ENCODE peak calls at places on chromosomes 11 and 22, in seven cellular contexts. P, R, Z, M, F, U and Y are unnamed samples.

GRCh38 chr22:39316440-39317083 is 2.9 kb downstream of the RPL3 start:
- DNase-seq in F (no peak), R (peak; percentile 77), U (no peak), M (peak; percentile 83), P (peak; percentile 89), Z (peak; percentile 87), Y (no peak)

GRCh38 chr22:39471421-39472141 is 14.8 kb downstream of the MGAT3 start:
- DNase-seq in F (no peak), R (no peak), Z (no peak), M (no peak), U (peak; percentile 63), P (no peak), Y (no peak)

GRCh38 chr11:130389315-130389935 is 39.0 kb downstream of the ADAMTS8 start:
- DNase-seq in P (no peak), Z (no peak), R (peak; percentile 45), M (no peak), F (no peak), U (no peak), Y (no peak)

GRCh38 chr11:69471329-69472052 is 10.0 kb upstream of the LINC01488 start:
- DNase-seq in M (no peak), U (no peak), P (no peak), Z (no peak), R (no peak), F (no peak), Y (no peak)

GRCh38 chr11:44505591-44506054 is 59.8 kb upstream of the CD82 start:
- DNase-seq in M (no peak), U (no peak), F (no peak), P (no peak), Z (no peak), R (no peak), Y (no peak)

GRCh38 chr11:34916810-34917780 is 677 bp downstream of the PDHX start:
- DNase-seq in M (peak; percentile 22), U (no peak), F (no peak), Z (no peak), R (no peak), P (no peak), Y (no peak)

GRCh38 chr22:47022475-47022874 is 260.0 kb downstream of the TBC1D22A start:
- DNase-seq in U (no peak), M (no peak), P (no peak), F (no peak), Z (no peak), R (no peak), Y (no peak)

GRCh38 chr11:1887451-1888346 is 4.0 kb downstream of the PRR33 start:
- DNase-seq in P (no peak), F (no peak), U (no peak), M (no peak), Z (no peak), R (peak; percentile 25), Y (no peak)

GRCh38 chr11:128481135-128481534 is 106.2 kb downstream of the ETS1 start:
- DNase-seq in F (no peak), R (no peak), P (no peak), Z (no peak), U (no peak), M (no peak), Y (no peak)

DNA sequence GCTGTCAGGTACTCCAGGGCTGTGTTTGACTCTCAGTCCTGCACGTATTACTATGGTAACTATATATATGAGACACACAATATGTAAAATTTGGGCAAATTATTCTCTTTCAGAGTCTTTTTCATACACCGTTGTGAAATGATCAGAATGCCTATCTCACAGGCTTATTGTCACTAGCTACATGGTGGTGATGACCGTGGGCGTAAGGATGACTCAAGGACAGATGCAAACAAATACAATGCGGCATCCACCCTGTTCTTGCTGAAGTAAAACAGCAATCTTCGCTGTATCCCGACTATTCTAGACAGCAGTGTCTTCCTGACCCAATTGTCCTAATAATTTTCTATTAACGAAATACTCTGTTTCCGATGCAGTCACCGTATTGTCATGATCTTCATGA is 79.5 kb downstream of the ZC3H12C start:
- DNase-seq in F (no peak), M (no peak), R (no peak), P (no peak), U (no peak), Z (no peak), Y (no peak)
- TF ChIP-seq CTCF in F (no peak), M (no peak), R (no peak), P (no peak), U (no peak), Z (no peak), Y (no peak)

DNA sequence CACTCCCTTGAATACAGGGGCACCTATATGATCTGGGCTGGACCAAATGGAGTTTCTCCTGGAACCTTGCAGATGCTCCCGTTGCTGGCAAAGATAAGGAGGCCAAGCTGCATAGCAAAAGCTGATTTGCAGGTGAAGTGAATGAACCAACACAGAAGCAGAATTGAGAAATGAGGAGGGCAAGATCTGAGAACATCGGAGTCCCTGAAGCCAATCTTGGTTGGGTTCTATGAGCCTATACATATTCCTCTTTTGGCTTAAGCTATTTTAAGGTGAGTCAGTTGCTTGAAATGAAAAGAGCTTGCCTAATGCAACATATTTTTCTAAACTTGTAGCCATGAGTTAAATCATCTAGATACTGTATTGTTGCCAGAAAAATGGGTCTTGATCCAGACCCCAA is 23.5 kb downstream of the WEE1 start:
- DNase-seq in F (no peak), P (no peak), Z (no peak), U (no peak), R (no peak), M (peak; percentile 68), Y (no peak)
- H3K4me3 ChIP-seq in F (no peak overlapping the region), P (no peak overlapping the region), Z (no peak overlapping the region), U (no peak overlapping the region), R (no peak overlapping the region), M (peak overlapping the region; percentile 61), Y (no peak overlapping the region)

GRCh38 chr11:13778345-13778744 is 109.9 kb downstream of the FAR1 start:
- DNase-seq in M (no peak), U (no peak), F (no peak), R (no peak), Z (no peak), P (no peak), Y (no peak)

GRCh38 chr11:13772223-13773046 is 104.0 kb downstream of the FAR1 start:
- DNase-seq in Z (no peak), R (no peak), M (peak; percentile 90), F (no peak), P (no peak), U (peak; percentile 12), Y (peak; percentile 1)

GRCh38 chr11:13777341-13777985 is 109.0 kb downstream of the FAR1 start:
- DNase-seq in U (no peak), Z (no peak), P (no peak), M (no peak), R (no peak), F (no peak), Y (no peak)

GRCh38 chr11:13775471-13775870 is 107.0 kb downstream of the FAR1 start:
- DNase-seq in Z (no peak), R (no peak), F (no peak), U (no peak), M (no peak), P (no peak), Y (no peak)

DNA sequence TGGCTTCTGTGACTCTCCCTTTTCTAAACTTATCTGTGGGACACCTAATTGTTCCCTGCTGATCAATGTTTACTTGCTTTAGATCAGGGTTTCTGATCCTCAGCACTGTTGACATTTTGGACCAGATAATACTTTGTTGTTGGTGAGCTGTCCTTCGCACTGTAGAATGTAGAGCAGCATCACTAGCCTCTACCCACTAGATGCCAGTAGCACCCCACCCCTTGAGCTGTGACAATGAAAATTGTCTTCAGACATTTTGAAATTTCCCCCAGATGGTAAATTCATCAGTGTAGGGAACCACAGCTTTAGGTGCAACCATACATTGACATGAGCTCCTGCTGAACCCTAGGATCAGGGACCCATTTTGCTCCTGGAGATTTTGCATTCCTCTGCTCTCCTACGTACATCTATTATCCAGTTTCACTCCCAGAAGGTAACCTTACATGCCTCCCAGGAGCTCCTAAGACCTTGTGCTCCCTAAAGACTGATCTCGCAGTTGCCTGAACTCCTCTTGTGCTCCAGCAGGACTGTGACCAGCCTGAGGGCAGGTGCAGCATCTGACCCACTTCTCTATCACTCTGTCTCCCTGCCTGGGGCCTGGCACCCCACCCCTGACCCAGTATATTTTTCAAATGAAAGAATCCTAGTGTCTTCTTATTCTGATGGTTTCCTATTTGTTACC is 107.8 kb downstream of the FAR1 start:
- DNase-seq in P (no peak), U (no peak), Z (no peak), F (no peak), M (peak; percentile 87), R (no peak), Y (no peak)
- TF ChIP-seq CTCF in P (no peak), U (peak; percentile 16), Z (no peak), F (no peak), M (peak; percentile 95), R (no peak), Y (no peak)

DNA sequence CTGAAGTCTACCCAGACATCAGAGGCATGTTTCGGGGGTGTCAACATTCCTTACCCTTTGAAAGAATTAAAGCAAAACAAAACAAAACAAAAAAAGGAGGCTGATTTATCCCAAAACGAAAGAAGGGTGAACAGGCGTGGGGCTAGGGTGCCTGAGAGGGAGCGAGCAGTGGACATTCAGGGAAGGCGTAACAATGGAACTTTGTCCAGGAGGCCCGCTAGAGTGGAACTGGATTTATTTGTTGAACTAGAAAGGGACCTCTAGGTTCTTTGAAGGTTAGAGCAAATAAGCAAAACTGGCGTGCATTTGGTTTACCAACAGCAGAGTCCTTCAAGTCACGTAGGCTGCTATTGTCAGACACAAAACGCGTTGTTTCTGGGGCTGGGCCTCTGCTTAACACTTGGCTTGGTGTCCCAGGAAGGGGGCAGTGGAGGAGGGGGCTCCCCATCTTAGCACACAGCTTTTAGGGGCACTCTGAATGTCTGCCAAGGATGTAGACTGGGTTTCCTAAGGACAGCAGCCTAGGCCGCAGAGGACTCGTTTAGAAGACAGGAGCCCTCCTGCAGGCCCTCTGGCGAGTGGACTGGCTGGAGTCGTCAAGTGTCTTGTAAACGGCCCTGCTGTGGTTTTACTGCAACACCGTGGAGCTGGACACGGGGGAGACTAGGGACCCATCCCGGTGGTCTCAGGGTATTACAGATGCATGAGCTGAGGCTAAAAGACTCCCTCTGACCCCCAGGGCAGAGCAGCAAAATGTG is 203.7 kb upstream of the SORL1-AS1 start:
- DNase-seq in M (no peak), U (no peak), P (peak; percentile 75), F (no peak), Z (no peak), R (peak; percentile 58), Y (no peak)
- H3K4me3 ChIP-seq in M (no peak overlapping the region), U (no peak overlapping the region), P (peak overlapping the region; percentile 50), F (peak overlapping the region; percentile 48), Z (peak overlapping the region; percentile 6), R (peak overlapping the region; percentile 33), Y (peak overlapping the region; percentile 37)

DNA sequence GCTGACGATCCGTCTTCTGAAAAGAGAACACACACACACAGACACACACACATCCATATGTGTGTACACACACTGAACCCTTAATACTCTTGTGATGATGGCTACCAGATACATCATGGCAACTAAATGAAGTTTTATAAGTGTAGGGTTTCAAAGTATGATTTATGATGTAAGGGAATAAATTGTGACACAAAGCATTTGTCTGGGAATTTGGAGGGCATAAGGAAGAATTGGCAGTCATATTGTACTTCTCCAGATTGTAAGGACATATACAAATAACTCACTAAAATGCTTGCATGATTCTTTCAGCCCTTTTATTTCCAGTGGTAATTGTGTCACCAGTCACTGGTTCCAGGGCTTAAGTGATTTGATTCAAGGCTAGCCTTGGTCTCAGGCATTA is 299.4 kb upstream of the ANO5 start:
- DNase-seq in Z (no peak), R (no peak), M (no peak), P (no peak), F (no peak), U (no peak), Y (no peak)
- TF ChIP-seq CTCF in Z (no peak), R (no peak), M (no peak), P (no peak), F (no peak), U (no peak), Y (no peak)

GRCh38 chr11:125550780-125551179 is 18.5 kb upstream of the EI24 start:
- DNase-seq in F (no peak), Z (no peak), P (no peak), R (no peak), U (no peak), M (no peak), Y (no peak)
- H3K4me3 ChIP-seq in F (no peak overlapping the region), Z (no peak overlapping the region), P (no peak overlapping the region), R (no peak overlapping the region), U (no peak overlapping the region), M (no peak overlapping the region), Y (no peak overlapping the region)